ENCODE peak calls at places on chromosomes 12 and 14, in seven cellular contexts. One of them, this sample, is unnamed.

GRCh38 chr12:117518594-117519270 is 157.3 kb upstream of the NOS1 start:
- DNase-seq in transverse colon: peak; percentile 85
- DNase-seq in tibial nerve: peak; percentile 20
- DNase-seq in body of pancreas: peak; percentile 44
- DNase-seq in H54: no peak
- DNase-seq in heart left ventricle: peak; percentile 69
- DNase-seq in ovary: no peak
- DNase-seq in this sample: peak; percentile 65

GRCh38 chr14:83764656-83765055 is 1765.3 kb upstream of the FLRT2 start:
- DNase-seq in body of pancreas: no peak
- DNase-seq in transverse colon: no peak
- DNase-seq in H54: no peak
- DNase-seq in ovary: no peak
- DNase-seq in heart left ventricle: no peak
- DNase-seq in tibial nerve: no peak
- DNase-seq in this sample: no peak

GRCh38 chr12:104933128-104933527 is 25.0 kb downstream of the SLC41A2 start:
- DNase-seq in H54: no peak
- DNase-seq in tibial nerve: no peak
- DNase-seq in body of pancreas: no peak
- DNase-seq in ovary: no peak
- DNase-seq in transverse colon: no peak
- DNase-seq in heart left ventricle: no peak
- DNase-seq in this sample: no peak

GRCh38 chr12:132479291-132479690 is 10.7 kb upstream of the FBRSL1 start:
- DNase-seq in ovary: no peak
- DNase-seq in heart left ventricle: peak; percentile 15
- DNase-seq in H54: no peak
- DNase-seq in tibial nerve: no peak
- DNase-seq in body of pancreas: no peak
- DNase-seq in transverse colon: no peak
- DNase-seq in this sample: no peak

GRCh38 chr12:639566-639965 is 23.7 kb downstream of the NINJ2 start:
- DNase-seq in ovary: no peak
- DNase-seq in tibial nerve: no peak
- DNase-seq in heart left ventricle: no peak
- DNase-seq in transverse colon: no peak
- DNase-seq in body of pancreas: no peak
- DNase-seq in H54: no peak
- DNase-seq in this sample: no peak

GRCh38 chr12:1108276-1108675 is 117.3 kb downstream of the ERC1 start:
- DNase-seq in ovary: no peak
- DNase-seq in H54: no peak
- DNase-seq in tibial nerve: no peak
- DNase-seq in heart left ventricle: no peak
- DNase-seq in transverse colon: no peak
- DNase-seq in body of pancreas: no peak
- DNase-seq in this sample: no peak

GRCh38 chr14:100221419-100222218 is 17.3 kb upstream of the YY1 start:
- DNase-seq in H54: no peak
- DNase-seq in transverse colon: peak; percentile 74
- DNase-seq in tibial nerve: peak; percentile 50
- DNase-seq in ovary: no peak
- DNase-seq in heart left ventricle: no peak
- DNase-seq in body of pancreas: peak; percentile 53
- DNase-seq in this sample: peak; percentile 35

GRCh38 chr14:39807271-39807670 is 375.0 kb upstream of the FBXO33 start:
- DNase-seq in H54: no peak
- DNase-seq in tibial nerve: no peak
- DNase-seq in ovary: no peak
- DNase-seq in body of pancreas: no peak
- DNase-seq in heart left ventricle: no peak
- DNase-seq in transverse colon: no peak
- DNase-seq in this sample: no peak

GRCh38 chr12:130080205-130080604 is 82.1 kb upstream of the FZD10 start:
- DNase-seq in transverse colon: no peak
- DNase-seq in heart left ventricle: no peak
- DNase-seq in tibial nerve: no peak
- DNase-seq in H54: no peak
- DNase-seq in ovary: no peak
- DNase-seq in body of pancreas: no peak
- DNase-seq in this sample: no peak

GRCh38 chr12:84701966-84702365 is 210.6 kb downstream of the SLC6A15 start:
- DNase-seq in transverse colon: no peak
- DNase-seq in heart left ventricle: no peak
- DNase-seq in body of pancreas: no peak
- DNase-seq in ovary: no peak
- DNase-seq in tibial nerve: no peak
- DNase-seq in H54: no peak
- DNase-seq in this sample: no peak

GRCh38 chr14:57486767-57487379 is 6.8 kb downstream of the CCDC198 start:
- DNase-seq in ovary: no peak
- DNase-seq in tibial nerve: peak; percentile 8
- DNase-seq in H54: no peak
- DNase-seq in transverse colon: no peak
- DNase-seq in body of pancreas: no peak
- DNase-seq in heart left ventricle: no peak
- DNase-seq in this sample: no peak

GRCh38 chr12:111446044-111446581 is 40.4 kb downstream of the SH2B3 start:
- DNase-seq in heart left ventricle: no peak
- DNase-seq in tibial nerve: no peak
- DNase-seq in H54: no peak
- DNase-seq in transverse colon: peak; percentile 71
- DNase-seq in body of pancreas: peak; percentile 87
- DNase-seq in ovary: peak; percentile 73
- DNase-seq in this sample: no peak

GRCh38 chr12:27766587-27766986 is 13.4 kb upstream of the KLHL42 start:
- DNase-seq in transverse colon: no peak
- DNase-seq in heart left ventricle: no peak
- DNase-seq in H54: no peak
- DNase-seq in ovary: no peak
- DNase-seq in tibial nerve: no peak
- DNase-seq in body of pancreas: no peak
- DNase-seq in this sample: no peak

GRCh38 chr12:58930770-58931324 is 10.5 kb upstream of the LRIG3 start:
- DNase-seq in H54: no peak
- DNase-seq in ovary: no peak
- DNase-seq in body of pancreas: no peak
- DNase-seq in tibial nerve: no peak
- DNase-seq in transverse colon: no peak
- DNase-seq in heart left ventricle: no peak
- DNase-seq in this sample: no peak

GRCh38 chr12:44428825-44429224 is 447.3 kb downstream of the NELL2 start:
- DNase-seq in body of pancreas: no peak
- DNase-seq in ovary: no peak
- DNase-seq in tibial nerve: no peak
- DNase-seq in transverse colon: no peak
- DNase-seq in H54: no peak
- DNase-seq in heart left ventricle: no peak
- DNase-seq in this sample: no peak

DNA sequence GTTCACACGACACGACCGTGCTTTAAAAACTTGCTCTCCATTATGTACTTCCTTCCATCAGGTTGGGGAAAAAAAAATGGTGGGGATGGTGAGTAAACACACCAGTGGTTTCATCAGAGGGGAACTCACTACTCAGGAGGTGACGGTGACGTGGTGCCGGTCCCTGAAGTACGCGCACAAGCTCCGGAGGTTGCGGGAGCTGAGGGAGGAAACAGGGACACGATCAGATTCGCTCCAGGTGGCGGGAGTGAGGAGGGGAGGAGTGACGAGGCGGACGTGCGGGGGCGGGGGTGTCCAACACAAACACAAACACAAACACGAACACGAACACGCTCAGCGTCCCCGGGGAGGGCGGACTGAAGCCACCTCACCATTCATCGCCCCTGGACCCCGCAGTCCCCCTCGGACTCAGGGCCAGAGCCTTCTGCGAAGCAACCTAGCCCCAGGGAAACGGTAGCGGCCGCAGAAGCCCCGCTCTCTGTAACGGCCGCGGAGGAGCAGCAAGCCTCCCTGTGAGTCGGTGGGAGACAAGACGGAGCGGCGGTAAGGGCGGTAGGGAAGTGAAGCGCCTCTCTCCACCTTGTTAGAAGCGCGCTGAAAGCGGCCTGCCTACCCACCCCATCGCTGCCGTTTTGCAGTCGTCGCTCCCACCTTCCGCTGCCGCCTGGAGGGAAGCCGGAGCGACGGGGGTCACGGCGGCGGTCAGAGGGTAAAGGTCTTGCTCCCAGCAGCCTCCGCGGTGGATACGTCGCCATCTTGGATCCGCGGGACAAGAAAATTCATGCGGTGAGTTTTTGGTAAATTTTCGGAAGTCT is at the start of gene CNOT2:
- DNase-seq in ovary: peak; percentile 95
- DNase-seq in transverse colon: peak; percentile 92
- DNase-seq in heart left ventricle: peak; percentile 95
- DNase-seq in body of pancreas: peak; percentile 88
- DNase-seq in H54: peak; percentile 67
- DNase-seq in tibial nerve: peak; percentile 86
- DNase-seq in this sample: peak; percentile 79
- TF ChIP-seq POLR2A in ovary: peak; percentile 49
- TF ChIP-seq POLR2A in transverse colon: peak; percentile 72
- TF ChIP-seq POLR2A in heart left ventricle: peak; percentile 37
- TF ChIP-seq POLR2A in body of pancreas: peak; percentile 39
- TF ChIP-seq POLR2A in H54: peak; percentile 77
- TF ChIP-seq POLR2A in tibial nerve: peak; percentile 49
- TF ChIP-seq POLR2A in this sample: no peak

GRCh38 chr12:47963340-47964040 is at the start of gene TMEM106C:
- DNase-seq in H54: peak; percentile 95
- DNase-seq in body of pancreas: peak; percentile 92
- DNase-seq in heart left ventricle: peak; percentile 97
- DNase-seq in tibial nerve: peak; percentile 76
- DNase-seq in transverse colon: peak; percentile 94
- DNase-seq in ovary: peak; percentile 96
- DNase-seq in this sample: peak; percentile 83
- TF ChIP-seq POLR2A in H54: peak; percentile 53
- TF ChIP-seq POLR2A in body of pancreas: peak; percentile 28
- TF ChIP-seq POLR2A in heart left ventricle: no peak
- TF ChIP-seq POLR2A in tibial nerve: peak; percentile 45
- TF ChIP-seq POLR2A in transverse colon: peak; percentile 72
- TF ChIP-seq POLR2A in ovary: peak; percentile 28
- TF ChIP-seq POLR2A in this sample: peak; percentile 24

GRCh38 chr12:75705749-75706719 is 194.6 kb upstream of the KRR1 start:
- DNase-seq in H54: peak; percentile 33
- DNase-seq in body of pancreas: no peak
- DNase-seq in heart left ventricle: peak; percentile 66
- DNase-seq in tibial nerve: peak; percentile 31
- DNase-seq in ovary: peak; percentile 44
- DNase-seq in transverse colon: no peak
- DNase-seq in this sample: no peak

GRCh38 chr12:75708829-75709228 is 197.4 kb upstream of the KRR1 start:
- DNase-seq in transverse colon: no peak
- DNase-seq in ovary: no peak
- DNase-seq in H54: no peak
- DNase-seq in body of pancreas: no peak
- DNase-seq in heart left ventricle: no peak
- DNase-seq in tibial nerve: no peak
- DNase-seq in this sample: no peak

GRCh38 chr12:75704664-75705063 is 193.3 kb upstream of the KRR1 start:
- DNase-seq in H54: no peak
- DNase-seq in ovary: no peak
- DNase-seq in heart left ventricle: no peak
- DNase-seq in tibial nerve: no peak
- DNase-seq in body of pancreas: no peak
- DNase-seq in transverse colon: no peak
- DNase-seq in this sample: no peak

GRCh38 chr12:75707983-75708382 is 196.6 kb upstream of the KRR1 start:
- DNase-seq in ovary: no peak
- DNase-seq in tibial nerve: no peak
- DNase-seq in heart left ventricle: no peak
- DNase-seq in H54: no peak
- DNase-seq in body of pancreas: no peak
- DNase-seq in transverse colon: no peak
- DNase-seq in this sample: no peak

DNA sequence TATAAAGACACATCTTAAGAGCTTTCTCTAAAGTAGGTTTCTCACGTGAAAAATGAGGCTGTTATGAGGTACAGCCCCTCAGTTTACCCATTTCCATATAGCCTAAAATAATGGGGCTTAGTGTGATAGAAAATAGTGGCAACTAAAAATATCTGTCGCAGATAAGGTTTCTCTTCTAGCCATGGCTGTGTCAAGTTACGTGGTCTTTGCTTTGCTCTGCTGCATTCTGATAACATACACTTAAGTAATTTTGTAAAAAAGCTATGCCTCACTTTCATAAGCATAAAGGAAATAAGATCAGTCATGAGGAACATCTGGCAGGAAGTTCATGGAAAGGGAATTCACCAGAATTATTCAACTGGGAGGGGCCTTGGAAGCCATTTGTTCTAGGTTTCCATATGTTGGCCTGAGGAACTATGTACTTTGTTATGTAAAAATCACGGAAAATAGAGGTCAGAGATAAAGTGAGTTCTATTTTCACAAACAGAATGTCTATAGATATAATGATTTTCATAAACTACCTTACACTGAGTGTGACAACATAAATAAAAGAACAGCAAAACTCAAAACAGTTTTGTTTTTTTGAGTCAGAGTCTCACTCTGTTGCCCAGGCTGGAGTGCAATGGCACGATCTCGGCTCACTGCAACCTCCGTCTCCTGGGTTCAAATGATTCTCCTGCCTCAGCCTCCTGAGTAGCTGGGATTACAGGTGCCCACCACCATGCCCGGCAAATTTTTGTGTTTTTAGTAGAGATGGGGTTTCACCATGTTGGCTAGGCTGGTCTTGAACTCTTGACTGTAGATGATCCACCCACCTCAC is 195.6 kb upstream of the KRR1 start:
- DNase-seq in heart left ventricle: no peak
- DNase-seq in ovary: no peak
- DNase-seq in tibial nerve: no peak
- DNase-seq in H54: no peak
- DNase-seq in transverse colon: no peak
- DNase-seq in body of pancreas: no peak
- DNase-seq in this sample: no peak
- TF ChIP-seq POLR2A in heart left ventricle: no peak
- TF ChIP-seq POLR2A in ovary: no peak
- TF ChIP-seq POLR2A in tibial nerve: no peak
- TF ChIP-seq POLR2A in H54: no peak
- TF ChIP-seq POLR2A in transverse colon: no peak
- TF ChIP-seq POLR2A in body of pancreas: no peak
- TF ChIP-seq POLR2A in this sample: no peak

GRCh38 chr14:65412189-65412846 is at the start of gene FUT8:
- DNase-seq in H54: peak; percentile 84
- DNase-seq in transverse colon: peak; percentile 96
- DNase-seq in ovary: peak; percentile 96
- DNase-seq in tibial nerve: peak; percentile 85
- DNase-seq in heart left ventricle: peak; percentile 98
- DNase-seq in body of pancreas: peak; percentile 98
- DNase-seq in this sample: peak; percentile 95

GRCh38 chr14:65412881-65413738 is 580 bp downstream of the FUT8 start:
- DNase-seq in transverse colon: peak; percentile 77
- DNase-seq in body of pancreas: no peak
- DNase-seq in heart left ventricle: peak; percentile 61
- DNase-seq in H54: no peak
- DNase-seq in tibial nerve: peak; percentile 46
- DNase-seq in ovary: no peak
- DNase-seq in this sample: no peak

GRCh38 chr14:65410640-65411039 is 1.9 kb upstream of the FUT8 start:
- DNase-seq in ovary: no peak
- DNase-seq in body of pancreas: no peak
- DNase-seq in heart left ventricle: no peak
- DNase-seq in transverse colon: no peak
- DNase-seq in tibial nerve: no peak
- DNase-seq in H54: no peak
- DNase-seq in this sample: no peak

GRCh38 chr14:65413739-65414045 is 1.2 kb downstream of the FUT8 start:
- DNase-seq in heart left ventricle: no peak
- DNase-seq in body of pancreas: no peak
- DNase-seq in ovary: no peak
- DNase-seq in transverse colon: no peak
- DNase-seq in H54: no peak
- DNase-seq in tibial nerve: peak; percentile 15
- DNase-seq in this sample: no peak

GRCh38 chr14:65411656-65412188 is 808 bp upstream of the FUT8 start:
- DNase-seq in transverse colon: peak; percentile 93
- DNase-seq in tibial nerve: peak; percentile 84
- DNase-seq in H54: peak; percentile 74
- DNase-seq in body of pancreas: peak; percentile 91
- DNase-seq in heart left ventricle: peak; percentile 95
- DNase-seq in ovary: peak; percentile 91
- DNase-seq in this sample: peak; percentile 88
- TF ChIP-seq POLR2A in transverse colon: peak; percentile 69
- TF ChIP-seq POLR2A in tibial nerve: peak; percentile 78
- TF ChIP-seq POLR2A in H54: peak; percentile 67
- TF ChIP-seq POLR2A in body of pancreas: peak; percentile 10
- TF ChIP-seq POLR2A in heart left ventricle: peak; percentile 80
- TF ChIP-seq POLR2A in ovary: peak; percentile 34
- TF ChIP-seq POLR2A in this sample: peak; percentile 59

This sample was measured in breast epithelium.